ENCODE peak calls at places on chromosomes 16 and 17, in eight cellular contexts. O is amygdala, F is ovary, R is HepG2, Z is MM.1S, B is SIG-M5, Y is T follicular helper cell, G is small intestine. M is an unnamed sample.

GRCh38 chr16:70416748-70417616 is 21.9 kb downstream of the ST3GAL2 start:
- DNase-seq in O (no peak), F (no peak), R (peak), Z (peak), B (no peak), Y (no peak), G (peak), M (no peak)

GRCh38 chr16:56262148-56262878 is 71.0 kb downstream of the GNAO1 start:
- DNase-seq in O (no peak), F (no peak), R (no peak), Z (no peak), B (no peak), Y (peak), G (peak), M (peak)

GRCh38 chr17:30599424-30600061 is 122.3 kb downstream of the GOSR1 start:
- DNase-seq in O (no peak), F (no peak), R (no peak), Z (peak), B (no peak), Y (no peak), G (peak), M (no peak)

GRCh38 chr16:68901910-68902309 is 58.6 kb downstream of the TANGO6 start:
- DNase-seq in O (no peak), F (no peak), R (no peak), Z (no peak), B (no peak), Y (no peak), G (no peak), M (no peak)

GRCh38 chr17:50346313-50347086 is 574 bp downstream of the XYLT2 start:
- DNase-seq in O (no peak), F (peak), R (no peak), Z (peak), B (no peak), Y (no peak), G (peak), M (peak)

GRCh38 chr16:19783847-19784736 is 66.0 kb downstream of the IQCK start:
- DNase-seq in O (no peak), F (no peak), R (no peak), Z (no peak), B (no peak), Y (no peak), G (no peak), M (no peak)

GRCh38 chr16:48384305-48384981 is 770 bp downstream of the SIAH1 start:
- DNase-seq in O (peak), F (peak), R (peak), Z (peak), B (no peak), Y (no peak), G (peak), M (peak)

GRCh38 chr17:74737299-74738050 is 419 bp downstream of the RAB37 start:
- DNase-seq in O (no peak), F (no peak), R (peak), Z (peak), B (no peak), Y (no peak), G (no peak), M (no peak)

GRCh38 chr16:57610611-57611010 is 17.8 kb upstream of the ADGRG1 start:
- DNase-seq in O (no peak), F (no peak), R (no peak), Z (no peak), B (no peak), Y (no peak), G (no peak), M (peak)

GRCh38 chr16:81700071-81700779 is 78.9 kb upstream of the PLCG2 start:
- DNase-seq in O (no peak), F (no peak), R (no peak), Z (no peak), B (no peak), Y (no peak), G (no peak), M (no peak)

GRCh38 chr16:82583415-82583814 is 43.4 kb upstream of the CDH13 start:
- DNase-seq in O (no peak), F (no peak), R (no peak), Z (no peak), B (no peak), Y (no peak), G (no peak), M (no peak)

GRCh38 chr17:16477255-16477654 is 14.7 kb downstream of the LRRC75A start:
- DNase-seq in O (no peak), F (peak), R (peak), Z (no peak), B (no peak), Y (no peak), G (no peak), M (no peak)

GRCh38 chr16:15954814-15955151 is 5.4 kb downstream of the ABCC1 start:
- DNase-seq in O (no peak), F (no peak), R (no peak), Z (no peak), B (no peak), Y (no peak), G (no peak), M (no peak)

GRCh38 chr16:9251026-9251425 is 159.6 kb downstream of the HAPSTR1 start:
- DNase-seq in O (no peak), F (no peak), R (no peak), Z (no peak), B (no peak), Y (no peak), G (no peak), M (no peak)

M was measured in ureter.